ENCODE peak calls at places on chromosomes 1 and 21, in six cellular contexts. J, P, G, F, I and A are unnamed samples.

GRCh38 chr1:180415985-180416633 is 86.3 kb downstream of the ACBD6 start:
- DNase-seq in P (no peak), F (peak), J (no peak), G (peak), I (peak), A (no peak)

GRCh38 chr1:206559661-206559995 is 52.3 kb downstream of the RASSF5 start:
- DNase-seq in J (no peak), P (no peak), I (no peak), F (no peak), G (no peak), A (no peak)

GRCh38 chr1:1207254-1207902 is 986 bp upstream of the TNFRSF18 start:
- DNase-seq in J (no peak), G (peak), F (no peak), I (no peak), P (no peak), A (no peak)

GRCh38 chr1:15249032-15249601 is 2.1 kb downstream of the FHAD1 start:
- DNase-seq in I (no peak), J (no peak), G (no peak), F (no peak), P (no peak), A (no peak)

GRCh38 chr1:220224611-220225124 is 47.6 kb downstream of the RAB3GAP2 start:
- DNase-seq in G (peak), F (no peak), I (no peak), P (no peak), J (no peak), A (no peak)

GRCh38 chr21:44572959-44573583 is 458 bp upstream of the KRTAP10-4 start:
- DNase-seq in J (no peak), F (peak), P (no peak), I (peak), G (no peak), A (no peak)

GRCh38 chr1:4962836-4963235 is 308.4 kb downstream of the AJAP1 start:
- DNase-seq in J (no peak), G (no peak), I (no peak), P (no peak), F (no peak), A (no peak)

GRCh38 chr1:147907786-147908509 is 5.4 kb downstream of the GJA8 start:
- DNase-seq in P (no peak), J (no peak), G (no peak), I (no peak), F (no peak), A (no peak)

GRCh38 chr1:242025681-242026080 is 26.8 kb upstream of the MAP1LC3C start:
- DNase-seq in G (no peak), P (no peak), F (no peak), J (no peak), I (no peak), A (no peak)

GRCh38 chr21:32534113-32534512 is 51.2 kb downstream of the TCP10L start:
- DNase-seq in P (no peak), G (no peak), J (no peak), F (no peak), I (no peak), A (no peak)

GRCh38 chr1:202275061-202275770 is 66.5 kb downstream of the UBE2T start:
- DNase-seq in J (no peak), P (no peak), I (no peak), F (no peak), G (no peak), A (no peak)

GRCh38 chr1:228842094-228842775 is 107.0 kb downstream of the RHOU start:
- DNase-seq in F (peak), J (no peak), G (no peak), P (no peak), I (peak), A (no peak)

GRCh38 chr1:85838238-85838637 is 130.0 kb upstream of the ZNHIT6 start:
- DNase-seq in F (no peak), G (no peak), I (no peak), P (no peak), J (no peak), A (no peak)